ENCODE peak calls at places on chromosomes 1 and 21, in seven cellular contexts. D, J, U, C, Y, X and T are unnamed samples.

GRCh38 chr1:3799976-3800685 is 3.8 kb upstream of the LRRC47 start:
- DNase-seq in D (no peak), J (no peak), U (no peak), C (no peak), Y (no peak), X (no peak), T (no peak)

GRCh38 chr1:30034627-30035521 is 688.5 kb downstream of the MATN1 start:
- DNase-seq in D (peak), J (no peak), U (no peak), C (no peak), Y (peak), X (no peak), T (no peak)

GRCh38 chr1:19053486-19053885 is 97.0 kb upstream of the IFFO2 start:
- DNase-seq in D (no peak), J (no peak), U (no peak), C (no peak), Y (no peak), X (no peak), T (no peak)

GRCh38 chr1:43716559-43717281 is 9.4 kb downstream of the ST3GAL3 start:
- DNase-seq in D (no peak), J (no peak), U (no peak), C (no peak), Y (no peak), X (no peak), T (no peak)

GRCh38 chr1:13801232-13801631 is 101.2 kb downstream of the PRDM2 start:
- DNase-seq in D (peak), J (no peak), U (no peak), C (no peak), Y (no peak), X (no peak), T (no peak)

GRCh38 chr1:112862753-112863426 is 93.1 kb downstream of the SLC16A1 start:
- DNase-seq in D (no peak), J (no peak), U (no peak), C (no peak), Y (no peak), X (no peak), T (no peak)

GRCh38 chr1:23013657-23014056 is 2.0 kb downstream of the TEX46 start:
- DNase-seq in D (no peak), J (no peak), U (no peak), C (no peak), Y (no peak), X (no peak), T (no peak)

GRCh38 chr21:46080171-46081021 is 17.5 kb upstream of the COL6A2 start:
- DNase-seq in D (no peak), J (no peak), U (peak), C (peak), Y (no peak), X (no peak), T (no peak)

GRCh38 chr1:163985700-163986099 is 573.3 kb upstream of the PBX1 start:
- DNase-seq in D (no peak), J (no peak), U (no peak), C (no peak), Y (no peak), X (no peak), T (no peak)

GRCh38 chr1:30984991-30985503 is 76.5 kb upstream of the SDC3 start:
- DNase-seq in D (no peak), J (no peak), U (no peak), C (no peak), Y (no peak), X (no peak), T (no peak)

GRCh38 chr1:198167436-198167934 is 10.7 kb downstream of the NEK7 start:
- DNase-seq in D (peak), J (peak), U (no peak), C (no peak), Y (peak), X (peak), T (peak)

GRCh38 chr1:168098534-168099313 is 38.0 kb downstream of the GPR161 start:
- DNase-seq in D (no peak), J (no peak), U (no peak), C (no peak), Y (no peak), X (no peak), T (no peak)

GRCh38 chr1:221760895-221761294 is 19.0 kb upstream of the DUSP10 start:
- DNase-seq in D (no peak), J (no peak), U (no peak), C (no peak), Y (no peak), X (no peak), T (no peak)

GRCh38 chr21:37647781-37648180 is 268.5 kb downstream of the KCNJ6 start:
- DNase-seq in D (no peak), J (no peak), U (no peak), C (no peak), Y (no peak), X (no peak), T (no peak)

GRCh38 chr21:31992391-31992790 is 119.6 kb downstream of the HUNK start:
- DNase-seq in D (no peak), J (no peak), U (no peak), C (no peak), Y (no peak), X (no peak), T (no peak)

GRCh38 chr1:98386675-98387440 is 274.7 kb upstream of the SNX7 start:
- DNase-seq in D (no peak), J (no peak), U (no peak), C (no peak), Y (no peak), X (no peak), T (no peak)

GRCh38 chr1:179591592-179592580 is at the start of gene TDRD5:
- DNase-seq in D (no peak), J (no peak), U (no peak), C (no peak), Y (no peak), X (no peak), T (peak)

GRCh38 chr1:150387200-150387599 is 23.3 kb downstream of the RPRD2 start:
- DNase-seq in D (peak), J (no peak), U (no peak), C (no peak), Y (no peak), X (no peak), T (no peak)

GRCh38 chr1:62066713-62067112 is 127.9 kb upstream of the L1TD1 start:
- DNase-seq in D (no peak), J (no peak), U (no peak), C (no peak), Y (no peak), X (no peak), T (no peak)

GRCh38 chr1:62068302-62068936 is 126.2 kb upstream of the L1TD1 start:
- DNase-seq in D (no peak), J (no peak), U (peak), C (no peak), Y (no peak), X (no peak), T (no peak)

GRCh38 chr1:62068978-62069377 is 125.7 kb upstream of the L1TD1 start:
- DNase-seq in D (peak), J (no peak), U (peak), C (peak), Y (peak), X (peak), T (no peak)

GRCh38 chr1:62071695-62072094 is 123.0 kb upstream of the L1TD1 start:
- DNase-seq in D (no peak), J (no peak), U (no peak), C (no peak), Y (no peak), X (no peak), T (no peak)

GRCh38 chr1:62070384-62071011 is 124.2 kb upstream of the L1TD1 start:
- DNase-seq in D (peak), J (peak), U (no peak), C (peak), Y (peak), X (peak), T (no peak)
- TF ChIP-seq CTCF in D (peak), J (peak), U (no peak), C (peak), Y (peak), X (peak), T (peak)

DNA sequence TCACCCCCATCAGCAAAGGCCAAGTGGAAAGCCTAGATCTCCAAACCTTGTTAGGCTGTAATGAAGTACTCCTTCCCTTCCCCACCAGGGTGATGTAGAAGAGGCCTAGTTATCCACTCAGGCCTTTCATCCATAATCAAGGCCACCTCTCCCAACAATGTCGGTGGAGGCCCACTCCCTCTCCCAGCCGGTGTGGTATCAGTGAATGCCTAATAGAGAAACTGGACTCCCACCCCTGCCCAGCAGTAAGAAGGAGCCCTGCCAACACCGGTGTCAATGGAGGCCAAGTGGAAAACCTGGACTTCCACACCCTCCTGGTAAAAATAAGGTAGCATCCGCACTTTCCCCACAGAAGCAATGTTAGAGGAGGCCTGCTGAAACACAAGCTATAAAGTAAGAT is 23.9 kb downstream of the NDUFS5 start:
- DNase-seq in D (no peak), J (no peak), U (no peak), C (no peak), Y (no peak), X (no peak), T (no peak)
- TF ChIP-seq CTCF in D (no peak), J (no peak), U (no peak), C (no peak), Y (no peak), X (no peak), T (no peak)

GRCh38 chr1:161168906-161169305 is 2.7 kb downstream of the PPOX start:
- DNase-seq in D (no peak), J (no peak), U (no peak), C (no peak), Y (no peak), X (no peak), T (no peak)

GRCh38 chr1:161163793-161164192 is 2.4 kb upstream of the PPOX start:
- DNase-seq in D (no peak), J (no peak), U (no peak), C (no peak), Y (no peak), X (no peak), T (no peak)

GRCh38 chr1:161164901-161165620 is 1.2 kb upstream of the PPOX start:
- DNase-seq in D (no peak), J (no peak), U (no peak), C (no peak), Y (no peak), X (no peak), T (no peak)

GRCh38 chr1:161166669-161167548 is 683 bp downstream of the PPOX start:
- DNase-seq in D (no peak), J (no peak), U (no peak), C (no peak), Y (no peak), X (no peak), T (no peak)

DNA sequence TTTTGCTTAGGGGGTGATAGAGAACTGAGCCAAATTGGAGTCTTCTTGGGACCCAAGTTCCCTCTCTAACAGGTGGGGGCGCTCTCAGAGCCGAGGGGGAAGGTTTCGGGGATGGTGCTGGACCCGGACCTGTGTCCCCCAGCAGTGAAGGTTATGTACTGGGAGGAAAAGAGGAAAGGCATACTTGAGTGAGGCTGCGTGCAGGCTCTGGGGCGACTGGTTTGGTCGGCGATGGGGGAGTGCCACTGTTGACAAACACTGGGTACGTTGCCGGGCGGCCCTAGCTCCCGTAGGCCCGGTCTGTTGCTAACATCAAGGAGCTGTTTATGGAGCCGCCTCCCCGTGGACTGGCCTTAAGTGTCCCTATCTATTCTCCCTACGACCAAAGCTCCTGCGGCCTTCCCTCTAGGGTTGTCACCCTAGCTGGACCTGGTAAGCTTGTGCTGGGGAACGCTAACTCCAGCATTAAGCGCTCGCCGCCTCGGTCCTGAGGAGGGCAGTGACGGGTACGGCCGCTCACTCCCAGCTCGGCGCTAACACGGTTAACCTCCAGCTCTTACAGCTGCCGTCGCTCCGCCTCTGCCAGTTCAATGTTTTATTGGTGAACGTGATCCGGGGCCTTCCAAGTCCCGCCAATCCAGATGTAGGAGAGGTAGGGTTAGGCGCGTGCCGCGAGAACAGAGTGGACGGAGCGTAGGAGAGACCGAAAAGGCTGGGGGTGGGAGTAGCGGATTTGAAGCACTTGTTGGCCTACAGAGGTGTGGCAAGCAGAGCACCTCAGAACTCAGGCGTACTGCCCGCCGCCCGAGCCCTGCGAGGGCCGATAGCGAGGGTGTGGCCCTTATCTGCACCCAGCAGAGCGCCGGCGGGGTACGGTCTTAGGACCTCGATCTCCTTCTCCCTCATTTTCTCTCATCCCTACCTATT is at the start of gene PPOX:
- DNase-seq in D (peak), J (peak), U (peak), C (peak), Y (peak), X (peak), T (peak)
- TF ChIP-seq CTCF in D (peak), J (peak), U (peak), C (peak), Y (peak), X (peak), T (peak)

GRCh38 chr1:70966018-70966638 is 81.5 kb downstream of the PTGER3 start:
- DNase-seq in D (peak), J (no peak), U (no peak), C (no peak), Y (peak), X (peak), T (peak)
- TF ChIP-seq CTCF in D (peak), J (peak), U (no peak), C (no peak), Y (peak), X (peak), T (peak)

GRCh38 chr1:85453640-85454194 is 11.2 kb downstream of the DDAH1 start:
- DNase-seq in D (peak), J (no peak), U (no peak), C (no peak), Y (peak), X (no peak), T (no peak)
- TF ChIP-seq CTCF in D (no peak), J (no peak), U (no peak), C (no peak), Y (no peak), X (no peak), T (no peak)

GRCh38 chr1:61887076-61887867 is 145.0 kb downstream of the PATJ start:
- DNase-seq in D (peak), J (no peak), U (no peak), C (peak), Y (peak), X (peak), T (no peak)
- TF ChIP-seq CTCF in D (no peak), J (no peak), U (no peak), C (peak), Y (no peak), X (no peak), T (no peak)

DNA sequence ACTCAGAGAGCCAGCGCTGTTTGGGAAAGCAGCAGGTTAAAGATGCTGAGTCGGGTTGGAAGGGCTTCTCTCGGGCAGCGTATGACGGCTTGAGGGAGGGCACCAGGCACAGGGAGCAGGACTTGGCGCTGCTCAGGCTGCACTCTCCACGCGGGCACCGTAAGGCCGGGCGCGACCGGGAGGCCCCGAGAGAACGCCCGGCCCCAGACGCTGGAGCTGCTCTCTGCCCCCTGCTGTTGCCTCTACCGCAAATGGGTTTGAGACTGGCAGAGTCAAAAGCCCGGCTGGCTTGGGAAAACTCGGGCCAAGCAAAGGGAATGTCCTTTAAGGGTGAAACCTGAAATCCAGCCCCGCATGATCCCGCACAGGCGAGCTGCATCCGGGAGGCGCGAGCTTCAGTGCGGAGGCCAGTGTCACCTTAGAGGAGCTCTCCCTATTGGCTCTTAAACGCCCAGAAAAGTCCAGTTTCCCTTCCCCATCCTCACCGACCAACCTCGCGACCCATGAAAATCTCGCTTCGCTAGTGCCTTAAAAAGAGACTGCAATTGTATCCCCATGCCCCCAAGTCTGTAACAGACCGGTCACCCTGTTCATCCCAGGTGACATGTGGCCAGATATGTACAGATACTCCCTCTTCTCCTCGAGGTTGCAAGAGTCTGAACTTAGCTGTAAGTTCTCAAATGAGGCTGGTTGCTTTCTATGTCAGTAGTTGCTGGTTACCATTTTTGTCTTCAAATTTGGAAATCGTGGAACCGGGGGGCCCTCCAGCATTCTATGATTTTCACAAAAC is 1.1 kb downstream of the PRRX1 start:
- DNase-seq in D (peak), J (no peak), U (peak), C (no peak), Y (peak), X (no peak), T (no peak)
- TF ChIP-seq CTCF in D (peak), J (no peak), U (no peak), C (no peak), Y (peak), X (peak), T (no peak)

GRCh38 chr1:204213668-204214662 is at the start of gene GOLT1A:
- DNase-seq in D (peak), J (peak), U (peak), C (peak), Y (peak), X (peak), T (peak)

GRCh38 chr1:204218552-204218951 is 4.8 kb upstream of the GOLT1A start:
- DNase-seq in D (no peak), J (no peak), U (no peak), C (no peak), Y (no peak), X (no peak), T (no peak)

GRCh38 chr1:204217648-204218000 is 3.8 kb upstream of the GOLT1A start:
- DNase-seq in D (no peak), J (no peak), U (no peak), C (no peak), Y (no peak), X (no peak), T (no peak)

GRCh38 chr1:204216880-204217647 is 3.3 kb upstream of the GOLT1A start:
- DNase-seq in D (no peak), J (no peak), U (no peak), C (no peak), Y (no peak), X (no peak), T (no peak)

DNA sequence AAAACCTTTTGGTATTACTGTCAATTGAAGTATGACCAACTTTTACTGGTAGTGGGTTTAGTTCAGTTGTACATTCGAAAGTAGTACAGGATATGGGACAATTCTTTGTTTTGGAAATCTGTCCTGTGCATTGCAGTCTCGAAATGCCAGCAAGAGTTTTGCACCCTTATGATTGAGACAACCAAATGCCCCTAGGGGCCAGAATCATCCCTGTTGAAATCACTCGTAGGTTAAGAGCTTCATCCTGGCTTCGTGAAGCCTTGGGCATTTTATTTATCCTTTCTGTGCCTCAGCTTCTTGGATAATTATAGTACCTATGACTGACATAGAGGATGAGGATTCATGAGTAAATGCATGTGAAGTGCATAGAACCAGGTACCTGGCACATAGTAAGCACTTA is 2.4 kb upstream of the GOLT1A start:
- DNase-seq in D (no peak), J (no peak), U (no peak), C (no peak), Y (no peak), X (no peak), T (no peak)
- TF ChIP-seq CTCF in D (no peak), J (no peak), U (no peak), C (no peak), Y (no peak), X (no peak), T (no peak)